ENCODE peak calls at places on chromosome 15, in four cellular contexts. I is GM12878, L is K562, K is HepG2. S is an unnamed sample.

GRCh38 chr15:28098766-28099554 is at the start of gene OCA2:
- DNase-seq in I (no peak), L (peak), K (peak), S (peak)

GRCh38 chr15:70339551-70340517 is 242.1 kb upstream of the TLE3 start:
- DNase-seq in K (no peak), I (no peak), L (no peak), S (no peak)

GRCh38 chr15:90097475-90097874 is 4.8 kb downstream of the IDH2 start:
- DNase-seq in K (no peak), L (no peak), I (peak), S (no peak)

GRCh38 chr15:89129123-89129815 is 41.0 kb downstream of the ABHD2 start:
- DNase-seq in K (no peak), L (peak), I (no peak), S (peak)

GRCh38 chr15:33201376-33202189 is 7.1 kb upstream of the FMN1 start:
- DNase-seq in K (peak), L (no peak), I (peak), S (peak)

GRCh38 chr15:95868970-95869369 is 461.5 kb upstream of the NR2F2 start:
- DNase-seq in K (no peak), L (no peak), I (no peak), S (no peak)

GRCh38 chr15:63075072-63075995 is 32.8 kb downstream of the TPM1 start:
- DNase-seq in K (no peak), L (no peak), I (no peak), S (no peak)

GRCh38 chr15:65087873-65088642 is 11.5 kb downstream of the KBTBD13 start:
- DNase-seq in I (no peak), L (no peak), K (no peak), S (no peak)

GRCh38 chr15:64324513-64324912 is 31.5 kb downstream of the CSNK1G1 start:
- DNase-seq in K (no peak), I (no peak), L (no peak), S (no peak)

GRCh38 chr15:63907521-63907920 is 73.8 kb upstream of the HERC1 start:
- DNase-seq in I (no peak), K (no peak), L (no peak), S (no peak)

GRCh38 chr15:66252411-66253295 is 897 bp downstream of the MEGF11 start:
- DNase-seq in L (peak), K (peak), I (no peak), S (peak)

GRCh38 chr15:55170361-55170760 is 26.4 kb downstream of the RSL24D1 start:
- DNase-seq in L (no peak), K (no peak), I (no peak), S (no peak)

GRCh38 chr15:58441376-58442070 is 9.7 kb downstream of the LIPC start:
- DNase-seq in L (no peak), K (no peak), I (no peak), S (no peak)

GRCh38 chr15:58442122-58442521 is 10.3 kb downstream of the LIPC start:
- DNase-seq in K (no peak), L (no peak), I (no peak), S (no peak)

GRCh38 chr15:58440181-58440910 is 8.6 kb downstream of the LIPC start:
- DNase-seq in L (no peak), K (peak), I (no peak), S (no peak)

GRCh38 chr15:58438956-58439355 is 7.2 kb downstream of the LIPC start:
- DNase-seq in L (peak), I (no peak), K (peak), S (peak)

DNA sequence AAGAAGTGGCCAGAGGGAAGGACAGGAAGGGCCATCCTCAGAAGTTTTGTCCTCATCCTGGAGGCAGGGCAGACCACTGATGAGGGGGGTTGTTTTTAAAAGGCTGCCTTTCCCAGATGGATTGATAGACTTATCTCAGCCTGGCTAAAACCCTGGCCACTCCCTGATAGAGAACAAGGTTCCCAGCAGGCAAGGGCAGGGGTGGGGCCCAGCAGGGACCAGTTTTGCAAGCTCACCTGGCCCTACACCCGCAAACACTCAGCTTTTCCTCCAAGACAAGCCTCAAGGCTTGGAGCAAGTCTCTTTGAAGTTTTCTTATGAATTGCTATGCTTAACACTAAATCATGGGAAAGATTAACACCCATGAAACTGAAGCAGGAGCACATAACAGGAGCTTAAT is 9.1 kb downstream of the LIPC start:
- DNase-seq in L (peak), I (no peak), K (no peak), S (no peak)
- TF ChIP-seq FOXK2 in L (no peak), I (no peak), K (no peak), S (no peak)

GRCh38 chr15:77892335-77892734 is 185.2 kb downstream of the TBC1D2B start:
- DNase-seq in K (no peak), L (no peak), I (no peak), S (no peak)
- TF ChIP-seq FOXM1 in K (no peak), L (no peak), I (no peak), S (no peak)

DNA sequence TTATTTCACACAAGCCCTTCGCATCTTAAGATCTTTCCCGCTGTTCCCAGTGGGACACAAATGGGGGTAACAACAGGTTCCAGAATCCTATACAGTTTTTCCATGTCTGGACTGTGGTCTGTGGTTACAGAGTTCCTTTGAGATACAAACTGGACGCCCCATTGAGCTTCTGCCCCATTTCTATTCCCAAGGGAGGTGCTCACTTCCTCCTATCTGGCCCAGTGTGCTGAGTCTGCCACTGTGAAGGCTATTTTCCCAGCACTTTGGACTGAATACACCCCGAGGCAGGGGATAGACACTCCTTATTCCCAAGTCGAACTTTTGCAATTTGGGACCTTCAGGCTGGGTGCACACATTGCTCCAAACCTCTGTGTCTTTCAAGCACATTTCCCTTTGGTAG is 44.0 kb downstream of the MESD start:
- DNase-seq in K (no peak), L (no peak), I (no peak), S (no peak)
- TF ChIP-seq FOXK2 in K (no peak), L (no peak), I (no peak), S (no peak)

DNA sequence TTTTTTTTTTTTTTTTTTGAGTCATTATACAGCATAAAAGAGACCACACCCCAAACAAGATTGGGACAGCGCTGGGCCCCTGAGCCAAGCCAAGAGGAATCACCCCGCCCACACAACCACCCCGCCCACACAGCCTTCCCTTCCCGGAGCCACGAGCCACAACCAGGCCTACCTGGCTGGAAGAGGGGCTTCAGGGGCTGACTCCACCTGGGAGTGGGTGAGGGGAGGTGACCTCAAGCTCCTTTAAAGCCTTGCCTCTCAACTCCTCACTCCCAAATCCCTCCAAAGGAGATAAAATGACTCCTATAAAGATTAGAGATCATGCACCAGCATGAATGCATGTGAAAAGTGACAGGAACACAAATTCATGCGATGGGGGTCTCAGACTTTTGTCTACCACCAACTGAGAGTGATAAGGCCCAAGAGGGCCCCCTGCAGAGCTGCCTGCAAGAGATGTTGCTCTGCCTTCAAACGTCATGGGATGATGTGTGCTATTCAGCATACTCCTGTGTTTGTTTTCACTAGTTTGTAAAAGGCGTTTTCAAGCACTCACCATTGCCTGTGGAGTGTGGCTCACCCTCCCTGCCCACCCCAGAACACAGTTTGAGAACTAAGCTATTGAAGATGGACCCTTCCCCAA is 23.1 kb upstream of the KLF13 start:
- DNase-seq in L (peak), I (no peak), K (no peak), S (peak)
- TF ChIP-seq FOXM1 in L (no peak), I (no peak), K (no peak), S (no peak)

DNA sequence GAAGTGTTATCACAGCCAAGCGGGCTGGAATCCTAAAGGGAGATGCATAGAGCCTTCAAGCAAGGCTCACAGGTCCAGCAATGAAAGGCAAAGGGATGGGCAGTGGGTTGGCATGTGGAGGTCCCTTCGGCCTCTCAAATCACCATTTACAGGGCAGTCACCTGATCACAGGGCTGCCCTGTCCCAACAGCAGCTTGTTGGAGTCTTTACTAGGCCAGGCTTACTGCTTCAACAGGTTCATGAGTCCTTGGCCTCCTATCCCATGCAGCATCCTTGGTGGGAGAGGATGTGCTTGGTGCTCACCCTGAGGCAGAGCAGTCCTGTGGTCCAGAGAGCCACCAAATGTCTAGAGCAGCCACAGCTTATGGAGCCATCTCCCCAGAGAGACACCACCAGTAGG is 24.2 kb upstream of the SKOR1 start:
- DNase-seq in L (no peak), I (no peak), K (no peak), S (no peak)
- TF ChIP-seq FOXK2 in L (no peak), I (no peak), K (no peak), S (no peak)

GRCh38 chr15:72184165-72184811 is 13.3 kb downstream of the GRAMD2A start:
- DNase-seq in L (no peak), I (no peak), K (peak), S (no peak)
- TF ChIP-seq FOXM1 in L (no peak), I (no peak), K (no peak), S (no peak)

GRCh38 chr15:22253676-22254408 is 173.5 kb downstream of the OR4M2 start:
- DNase-seq in K (no peak), I (peak), L (no peak), S (no peak)
- TF ChIP-seq FOXK2 in K (no peak), I (no peak), L (no peak), S (no peak)

GRCh38 chr15:77834276-77834990 is 201.7 kb upstream of the LINGO1 start:
- DNase-seq in L (no peak), K (no peak), I (no peak), S (no peak)

GRCh38 chr15:77837649-77838025 is 204.9 kb upstream of the LINGO1 start:
- DNase-seq in L (no peak), I (no peak), K (no peak), S (no peak)

GRCh38 chr15:77836901-77837648 is 204.4 kb upstream of the LINGO1 start:
- DNase-seq in I (no peak), K (no peak), L (no peak), S (no peak)

GRCh38 chr15:77838061-77838460 is 205.3 kb upstream of the LINGO1 start:
- DNase-seq in I (no peak), L (no peak), K (no peak), S (no peak)

DNA sequence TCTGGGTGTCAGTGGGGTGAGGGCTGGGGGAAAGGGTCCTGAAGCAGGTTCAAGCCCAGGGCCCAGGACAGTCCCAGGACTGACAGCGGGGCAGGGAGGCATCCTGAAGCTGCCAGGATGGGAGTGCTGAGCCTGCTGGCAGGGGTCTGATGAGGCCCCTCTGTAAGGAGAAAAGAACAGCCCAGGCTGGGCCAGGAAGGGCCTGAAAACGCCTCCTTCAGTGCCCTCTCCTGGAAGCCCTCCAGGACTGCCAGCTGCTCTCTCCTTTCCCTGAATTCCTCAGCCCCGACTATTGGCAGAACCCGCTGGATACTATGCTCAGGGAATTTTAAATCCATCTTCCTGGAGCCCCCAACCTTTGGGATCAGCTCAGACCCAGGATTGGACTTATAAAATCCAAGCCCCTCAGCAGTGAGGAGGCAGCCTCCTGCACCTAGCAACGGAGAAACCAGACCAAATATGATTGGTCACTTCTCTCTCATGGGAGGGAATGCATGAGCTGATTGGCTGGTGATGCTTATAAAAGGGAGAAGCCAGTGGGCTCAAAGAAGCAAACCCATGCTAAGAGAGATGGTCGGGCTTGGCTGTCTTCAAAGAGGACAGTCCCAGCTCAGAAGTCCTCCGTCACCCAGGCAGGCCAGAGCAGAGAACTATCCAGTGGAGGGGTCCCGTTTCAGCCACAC is 203.5 kb upstream of the LINGO1 start:
- DNase-seq in L (peak), K (no peak), I (no peak), S (peak)
- TF ChIP-seq FOXM1 in L (no peak), K (no peak), I (no peak), S (no peak)

DNA sequence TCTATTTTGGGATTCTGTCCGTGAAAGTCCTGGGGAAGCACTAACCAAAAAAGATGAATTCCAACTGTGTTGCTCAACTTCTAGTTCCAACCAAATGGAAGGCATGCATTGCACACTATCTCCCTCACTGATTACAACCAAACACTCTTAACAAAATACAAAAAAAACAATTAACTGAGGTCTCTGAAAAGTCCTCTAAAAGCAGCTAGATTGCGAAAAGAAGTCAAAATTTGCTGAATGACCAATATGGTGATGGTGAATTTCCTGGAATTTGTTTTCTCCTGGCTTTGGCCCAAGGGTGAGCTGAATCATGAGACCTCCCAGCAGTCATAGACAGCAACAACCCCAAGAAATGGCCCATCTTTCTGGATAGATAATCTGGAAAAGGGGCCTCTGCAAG is 28.3 kb downstream of the CYP19A1 start:
- DNase-seq in I (no peak), K (no peak), L (no peak), S (no peak)
- TF ChIP-seq FOXK2 in I (no peak), K (no peak), L (no peak), S (no peak)

S was measured in HEK293T.